ENCODE peak calls at places on chromosomes 11 and 22, in five cellular contexts. W is NCI-H1105 treated with DMSO at 0.1 percent for 48 hours, M is HTR-8/SVneo, X is body of pancreas, I is ovary. J is an unnamed sample.

GRCh38 chr11:924406-925157 is 1.1 kb upstream of the AP2A2 start:
- DNase-seq in W (no peak), M (no peak), X (no peak), I (peak), J (no peak)

GRCh38 chr11:42170601-42171000 is 711.1 kb upstream of the LRRC4C start:
- DNase-seq in W (no peak), M (no peak), X (no peak), I (no peak), J (no peak)

GRCh38 chr22:42560781-42561180 is 7.0 kb downstream of the SERHL2 start:
- DNase-seq in W (no peak), M (no peak), X (no peak), I (no peak), J (no peak)

GRCh38 chr11:35403765-35404396 is 15.5 kb downstream of the SLC1A2 start:
- DNase-seq in W (no peak), M (no peak), X (no peak), I (no peak), J (no peak)

GRCh38 chr11:102553835-102554282 is 23.3 kb upstream of the MMP7 start:
- DNase-seq in W (no peak), M (no peak), X (no peak), I (no peak), J (no peak)

GRCh38 chr22:19631899-19632670 is 82.2 kb upstream of the SEPTIN5 start:
- DNase-seq in W (no peak), M (peak), X (no peak), I (no peak), J (no peak)

GRCh38 chr11:18265949-18266348 is at the start of gene SAA1:
- DNase-seq in W (no peak), M (no peak), X (no peak), I (no peak), J (no peak)

GRCh38 chr11:5696210-5696609 is 6.6 kb downstream of the TRIM22 start:
- DNase-seq in W (no peak), M (no peak), X (no peak), I (no peak), J (no peak)

GRCh38 chr11:130216591-130217132 is 57.1 kb downstream of the ST14 start:
- DNase-seq in W (no peak), M (no peak), X (no peak), I (no peak), J (no peak)

GRCh38 chr22:49760630-49761571 is 66.8 kb downstream of the BRD1 start:
- DNase-seq in W (no peak), M (no peak), X (no peak), I (no peak), J (no peak)

GRCh38 chr22:37790234-37790633 is 17.5 kb upstream of the GCAT start:
- DNase-seq in W (no peak), M (no peak), X (no peak), I (no peak), J (no peak)

GRCh38 chr11:44950625-44951472 is at the start of gene TP53I11:
- DNase-seq in W (peak), M (peak), X (peak), I (peak), J (peak)

GRCh38 chr22:20788627-20789344 is 14.9 kb downstream of the SERPIND1 start:
- DNase-seq in W (no peak), M (no peak), X (no peak), I (no peak), J (no peak)

GRCh38 chr11:2800655-2801531 is 84.7 kb downstream of the CDKN1C start:
- DNase-seq in W (no peak), M (no peak), X (peak), I (peak), J (no peak)

J was measured in NCI-H1092.